ENCODE peak calls at places on chromosomes 7 and 10, in six cellular contexts. D is SK-N-SH; G is mammary epithelial cell; M is CD8-positive, alpha-beta memory T cell; L is heart right ventricle; A is cardiac muscle cell. F is an unnamed sample. For H3K4me1, the result is how much of the 10 kb centered on the place peaks cover.

GRCh38 chr10:33571616-33572015 is 237.1 kb upstream of the NRP1 start:
- DNase-seq in D (no peak), G (peak), M (no peak), L (no peak), A (no peak), F (peak)

GRCh38 chr7:42945821-42946615 is 13.8 kb downstream of the MRPL32 start:
- DNase-seq in D (no peak), G (no peak), M (no peak), L (no peak), A (no peak), F (peak)

GRCh38 chr10:133271521-133272300 is 5.0 kb downstream of the ADAM8 start:
- DNase-seq in D (no peak), G (no peak), M (no peak), L (no peak), A (no peak), F (no peak)

GRCh38 chr7:77543910-77544309 is 6.8 kb downstream of the PTPN12 start:
- DNase-seq in D (no peak), G (no peak), M (no peak), L (no peak), A (no peak), F (no peak)

GRCh38 chr10:100970076-100970913 is 991 bp downstream of the SEMA4G start:
- DNase-seq in D (peak), G (no peak), M (peak), L (no peak), A (no peak), F (no peak)

GRCh38 chr10:76628801-76629200 is 1008.8 kb downstream of the KCNMA1 start:
- DNase-seq in D (no peak), G (no peak), M (no peak), L (no peak), A (no peak), F (no peak)

GRCh38 chr7:156470399-156471320 is 169.9 kb upstream of the RNF32 start:
- DNase-seq in D (no peak), G (no peak), M (no peak), L (no peak), A (no peak), F (no peak)

GRCh38 chr7:44639701-44640321 is 33.4 kb downstream of the OGDH start:
- DNase-seq in D (peak), G (peak), M (no peak), L (no peak), A (peak), F (peak)

GRCh38 chr10:26665080-26666048 is 32.1 kb upstream of the PDSS1 start:
- DNase-seq in D (no peak), G (no peak), M (no peak), L (no peak), A (no peak), F (no peak)

GRCh38 chr7:158134824-158135223 is 452.8 kb downstream of the PTPRN2 start:
- DNase-seq in D (no peak), G (no peak), M (no peak), L (no peak), A (no peak), F (no peak)

GRCh38 chr10:71033396-71033980 is 145.1 kb upstream of the PCBD1 start:
- DNase-seq in D (no peak), G (no peak), M (no peak), L (no peak), A (no peak), F (no peak)

GRCh38 chr10:103472005-103472404 is 7.0 kb downstream of the CALHM3 start:
- DNase-seq in D (no peak), G (no peak), M (no peak), L (no peak), A (no peak), F (no peak)

GRCh38 chr10:17429490-17429889 is 24.9 kb downstream of the ST8SIA6 start:
- DNase-seq in D (no peak), G (no peak), M (no peak), L (no peak), A (no peak), F (no peak)
- H3K4me1 ChIP-seq in D (under half), G (under half), M (half or more), L (under half), A (under half), F (under half)

GRCh38 chr10:34734918-34735317 is 80.2 kb downstream of the PARD3 start:
- DNase-seq in D (no peak), G (no peak), M (no peak), L (no peak), A (no peak), F (no peak)

GRCh38 chr10:34739915-34740314 is 75.2 kb downstream of the PARD3 start:
- DNase-seq in D (no peak), G (peak), M (no peak), L (peak), A (peak), F (peak)

GRCh38 chr10:34737772-34738169 is 77.3 kb downstream of the PARD3 start:
- DNase-seq in D (no peak), G (no peak), M (no peak), L (no peak), A (no peak), F (no peak)

GRCh38 chr10:34740321-34740720 is 74.8 kb downstream of the PARD3 start:
- DNase-seq in D (no peak), G (no peak), M (no peak), L (no peak), A (no peak), F (no peak)

DNA sequence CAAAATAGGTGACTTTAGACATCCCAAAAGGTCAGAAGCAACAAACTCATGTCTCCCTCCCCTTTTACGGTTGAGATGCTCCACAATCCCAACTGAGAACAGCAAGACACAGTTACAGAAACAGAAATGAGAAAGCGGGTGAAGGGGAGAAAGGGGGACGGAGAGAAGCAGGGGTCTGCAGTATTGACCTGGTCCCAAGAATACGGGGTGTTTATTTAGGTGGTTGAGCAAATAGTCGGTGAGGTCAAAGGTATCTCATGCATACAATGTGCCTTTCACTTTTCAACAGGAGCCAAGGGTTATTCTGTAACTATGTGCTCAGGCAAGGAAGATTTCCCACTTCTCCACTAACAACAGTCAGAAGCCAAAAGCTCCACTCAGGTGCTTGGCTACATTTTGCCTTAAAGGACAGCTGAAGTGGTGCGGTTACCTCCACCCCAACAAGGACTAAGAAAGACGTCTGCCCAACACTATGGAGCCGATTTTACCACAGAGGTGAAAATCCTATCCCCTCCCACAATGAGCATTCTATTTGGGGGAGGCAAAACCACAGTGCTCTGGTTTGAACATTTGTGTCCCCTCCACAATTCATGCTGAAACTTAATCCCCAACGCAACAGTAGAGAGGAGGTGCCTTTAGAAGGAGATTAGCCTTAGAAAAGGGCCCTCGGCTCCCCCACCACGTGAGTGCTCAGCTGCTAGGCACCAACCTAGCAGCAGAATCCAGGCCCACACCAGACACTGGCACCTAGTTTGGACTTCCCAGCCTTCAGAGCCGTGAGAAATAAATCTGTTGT is 77.9 kb downstream of the PARD3 start:
- DNase-seq in D (no peak), G (no peak), M (no peak), L (no peak), A (no peak), F (no peak)
- H3K4me1 ChIP-seq in D (under half), G (under half), M (under half), L (under half), A (under half), F (under half)

GRCh38 chr10:69358148-69358795 is 58.4 kb downstream of the TACR2 start:
- DNase-seq in D (no peak), G (no peak), M (no peak), L (no peak), A (no peak), F (no peak)

GRCh38 chr10:69360485-69361302 is 56.0 kb downstream of the TACR2 start:
- DNase-seq in D (no peak), G (peak), M (no peak), L (peak), A (peak), F (peak)

GRCh38 chr10:69361303-69361614 is 55.5 kb downstream of the TACR2 start:
- DNase-seq in D (no peak), G (no peak), M (no peak), L (no peak), A (no peak), F (no peak)

GRCh38 chr10:69362471-69362954 is 54.2 kb downstream of the TACR2 start:
- DNase-seq in D (peak), G (no peak), M (no peak), L (peak), A (no peak), F (peak)

GRCh38 chr10:69359089-69360025 is 57.4 kb downstream of the TACR2 start:
- DNase-seq in D (no peak), G (no peak), M (peak), L (no peak), A (peak), F (peak)
- H3K4me1 ChIP-seq in D (under half), G (under half), M (half or more), L (half or more), A (under half), F (under half)

GRCh38 chr10:110493832-110494426 is 3.8 kb upstream of the DUSP5 start:
- DNase-seq in D (no peak), G (peak), M (no peak), L (no peak), A (no peak), F (no peak)

GRCh38 chr10:110488944-110489343 is 8.8 kb upstream of the DUSP5 start:
- DNase-seq in D (no peak), G (no peak), M (no peak), L (no peak), A (no peak), F (no peak)

GRCh38 chr10:110490640-110491039 is 7.1 kb upstream of the DUSP5 start:
- DNase-seq in D (no peak), G (no peak), M (no peak), L (no peak), A (no peak), F (no peak)

GRCh38 chr10:110492069-110492782 is 5.5 kb upstream of the DUSP5 start:
- DNase-seq in D (no peak), G (no peak), M (no peak), L (no peak), A (no peak), F (no peak)

DNA sequence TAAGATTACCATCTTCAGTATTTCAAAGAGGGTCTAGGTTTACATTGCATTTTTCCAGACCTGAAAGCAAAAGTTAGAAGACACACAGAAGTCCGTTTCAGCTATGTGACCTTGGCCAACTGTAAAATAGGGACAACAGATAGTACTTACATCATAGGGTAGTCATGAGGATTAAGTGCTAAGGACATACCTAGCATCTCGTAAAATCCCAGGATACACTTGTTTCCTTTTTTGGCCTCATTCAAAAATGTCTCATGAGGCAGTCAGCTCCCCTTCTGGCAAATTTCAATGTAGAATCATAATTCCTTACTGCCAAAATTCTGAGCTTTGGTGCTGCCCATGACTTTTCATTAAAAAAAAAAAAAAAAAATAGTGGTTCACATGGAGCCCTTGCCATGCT is 6.4 kb upstream of the DUSP5 start:
- DNase-seq in D (no peak), G (no peak), M (no peak), L (no peak), A (no peak), F (no peak)
- H3K4me1 ChIP-seq in D (under half), G (half or more), M (under half), L (under half), A (under half), F (under half)

DNA sequence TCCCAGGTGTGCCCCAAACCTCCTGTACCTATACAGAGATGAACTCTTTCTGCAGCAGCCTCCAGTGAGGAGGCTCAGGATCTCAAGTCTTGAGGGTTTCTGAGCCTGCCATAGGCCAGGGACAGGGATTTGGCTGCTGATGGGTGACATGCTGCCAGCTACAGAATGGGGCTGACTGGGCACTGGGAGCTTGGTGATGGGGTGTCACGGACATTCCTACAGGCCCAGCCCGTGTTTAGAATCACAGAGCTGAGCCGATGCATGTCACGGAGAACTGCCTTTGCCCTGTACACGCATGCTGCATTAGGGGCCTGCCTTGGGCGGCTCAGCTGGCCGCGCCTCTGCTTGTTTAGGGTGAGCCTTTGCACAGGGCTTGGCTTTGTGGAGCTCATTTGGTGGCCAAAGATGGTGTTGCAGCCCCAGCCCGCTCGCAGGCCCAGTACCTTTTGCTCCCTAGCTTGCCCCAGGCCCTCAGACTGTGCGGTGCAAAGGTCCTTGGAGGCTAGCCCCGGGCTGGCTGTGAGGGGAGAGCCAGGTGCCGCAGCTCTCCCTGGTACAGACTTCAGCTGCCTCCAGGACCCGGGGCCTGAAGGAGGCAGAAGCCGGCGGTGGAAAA is 108.4 kb upstream of the BTBD16 start:
- DNase-seq in D (peak), G (no peak), M (no peak), L (peak), A (no peak), F (peak)
- H3K4me1 ChIP-seq in D (under half), G (under half), M (under half), L (under half), A (under half), F (under half)

DNA sequence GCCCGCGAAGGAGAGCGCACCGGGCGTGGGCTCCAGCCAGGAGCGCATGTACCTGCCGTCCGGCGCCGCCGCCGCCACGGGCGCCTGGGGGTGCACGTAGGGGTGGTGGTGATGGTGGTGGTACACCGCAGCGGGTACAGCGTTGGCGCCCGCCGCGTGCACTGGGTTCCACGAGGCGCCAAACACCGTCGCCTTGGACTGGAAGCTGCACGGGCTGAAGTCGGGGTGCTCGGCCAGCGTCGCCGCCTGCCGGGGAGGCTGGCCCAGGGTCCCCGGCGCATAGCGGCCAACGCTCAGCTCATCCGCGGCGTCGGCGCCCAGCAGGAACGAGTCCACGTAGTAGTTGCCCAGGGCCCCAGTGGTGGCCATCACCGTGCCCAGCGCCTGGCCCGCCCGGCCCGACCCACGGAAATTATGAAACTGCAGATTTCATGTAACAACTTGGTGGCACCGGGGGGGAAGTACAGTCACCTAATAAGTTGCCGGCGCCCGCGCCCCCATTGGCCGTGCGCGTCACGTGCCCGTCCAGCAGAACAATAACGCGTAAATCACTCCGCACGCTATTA is at the start of gene HOXA9:
- DNase-seq in D (no peak), G (no peak), M (no peak), L (no peak), A (no peak), F (no peak)
- H3K4me1 ChIP-seq in D (under half), G (under half), M (under half), L (under half), A (under half), F (under half)

GRCh38 chr10:95273393-95274312 is 17.1 kb downstream of the PDLIM1 start:
- DNase-seq in D (no peak), G (peak), M (no peak), L (no peak), A (no peak), F (peak)
- H3K4me1 ChIP-seq in D (under half), G (half or more), M (under half), L (half or more), A (under half), F (under half)

GRCh38 chr7:118109607-118110006 is 74.4 kb upstream of the LSM8 start:
- DNase-seq in D (no peak), G (peak), M (no peak), L (no peak), A (no peak), F (no peak)
- H3K4me1 ChIP-seq in D (under half), G (under half), M (under half), L (under half), A (under half), F (under half)

GRCh38 chr10:30500963-30501504 is 67.0 kb downstream of the MAP3K8 start:
- DNase-seq in D (no peak), G (no peak), M (no peak), L (no peak), A (no peak), F (no peak)

GRCh38 chr10:30503700-30504462 is 69.9 kb downstream of the MAP3K8 start:
- DNase-seq in D (no peak), G (no peak), M (no peak), L (no peak), A (no peak), F (no peak)

GRCh38 chr10:30500534-30500933 is 66.5 kb downstream of the MAP3K8 start:
- DNase-seq in D (no peak), G (no peak), M (no peak), L (no peak), A (no peak), F (no peak)

GRCh38 chr10:30502266-30503058 is 68.5 kb downstream of the MAP3K8 start:
- DNase-seq in D (no peak), G (no peak), M (peak), L (no peak), A (no peak), F (peak)

GRCh38 chr10:30499816-30500215 is 65.8 kb downstream of the MAP3K8 start:
- DNase-seq in D (no peak), G (no peak), M (no peak), L (no peak), A (no peak), F (no peak)
- H3K4me1 ChIP-seq in D (under half), G (under half), M (half or more), L (under half), A (under half), F (under half)